ENCODE peak calls at places on chromosomes 2 and 18, in eight cellular contexts. One of them, this sample, is unnamed.

GRCh38 chr2:35960596-35960995 is 395.0 kb upstream of the CRIM1 start:
- DNase-seq in activated T-helper 9 cell treated with anti-CD3 and anti-CD28 coated beads, Interleukin-2, amount 50 U/mL, for 16 hours: no peak
- DNase-seq in astrocyte of the spinal cord: no peak
- DNase-seq in progenitor cell of endocrine pancreas: no peak
- DNase-seq in GM18507: no peak
- DNase-seq in KBM-7: no peak
- DNase-seq in T-cell: no peak
- DNase-seq in bronchial epithelial cell: no peak
- DNase-seq in this sample: no peak

GRCh38 chr18:40867452-40867851 is 1087.6 kb upstream of the PIK3C3 start:
- DNase-seq in activated T-helper 9 cell treated with anti-CD3 and anti-CD28 coated beads, Interleukin-2, amount 50 U/mL, for 16 hours: no peak
- DNase-seq in astrocyte of the spinal cord: peak
- DNase-seq in progenitor cell of endocrine pancreas: no peak
- DNase-seq in GM18507: no peak
- DNase-seq in KBM-7: no peak
- DNase-seq in T-cell: no peak
- DNase-seq in bronchial epithelial cell: peak
- DNase-seq in this sample: no peak

GRCh38 chr18:77271720-77272481 is 22.3 kb downstream of the GALR1 start:
- DNase-seq in activated T-helper 9 cell treated with anti-CD3 and anti-CD28 coated beads, Interleukin-2, amount 50 U/mL, for 16 hours: no peak
- DNase-seq in astrocyte of the spinal cord: peak
- DNase-seq in progenitor cell of endocrine pancreas: no peak
- DNase-seq in GM18507: no peak
- DNase-seq in KBM-7: no peak
- DNase-seq in T-cell: no peak
- DNase-seq in bronchial epithelial cell: peak
- DNase-seq in this sample: no peak

GRCh38 chr2:212465456-212465855 is 73.1 kb downstream of the ERBB4 start:
- DNase-seq in activated T-helper 9 cell treated with anti-CD3 and anti-CD28 coated beads, Interleukin-2, amount 50 U/mL, for 16 hours: no peak
- DNase-seq in astrocyte of the spinal cord: no peak
- DNase-seq in progenitor cell of endocrine pancreas: no peak
- DNase-seq in GM18507: no peak
- DNase-seq in KBM-7: no peak
- DNase-seq in T-cell: no peak
- DNase-seq in bronchial epithelial cell: no peak
- DNase-seq in this sample: no peak

GRCh38 chr2:134354611-134355010 is 100.7 kb downstream of the MGAT5 start:
- DNase-seq in activated T-helper 9 cell treated with anti-CD3 and anti-CD28 coated beads, Interleukin-2, amount 50 U/mL, for 16 hours: no peak
- DNase-seq in astrocyte of the spinal cord: no peak
- DNase-seq in progenitor cell of endocrine pancreas: no peak
- DNase-seq in GM18507: no peak
- DNase-seq in KBM-7: no peak
- DNase-seq in T-cell: no peak
- DNase-seq in bronchial epithelial cell: no peak
- DNase-seq in this sample: no peak

GRCh38 chr2:106257830-106258229 is 63.7 kb upstream of the UXS1 start:
- DNase-seq in activated T-helper 9 cell treated with anti-CD3 and anti-CD28 coated beads, Interleukin-2, amount 50 U/mL, for 16 hours: no peak
- DNase-seq in astrocyte of the spinal cord: no peak
- DNase-seq in progenitor cell of endocrine pancreas: no peak
- DNase-seq in GM18507: no peak
- DNase-seq in KBM-7: no peak
- DNase-seq in T-cell: no peak
- DNase-seq in bronchial epithelial cell: no peak
- DNase-seq in this sample: no peak

GRCh38 chr2:215358312-215358845 is 46.5 kb downstream of the ATIC start:
- DNase-seq in activated T-helper 9 cell treated with anti-CD3 and anti-CD28 coated beads, Interleukin-2, amount 50 U/mL, for 16 hours: no peak
- DNase-seq in astrocyte of the spinal cord: peak
- DNase-seq in progenitor cell of endocrine pancreas: no peak
- DNase-seq in GM18507: no peak
- DNase-seq in KBM-7: no peak
- DNase-seq in T-cell: no peak
- DNase-seq in bronchial epithelial cell: no peak
- DNase-seq in this sample: no peak

GRCh38 chr18:26185267-26185666 is 41.0 kb upstream of the TAF4B start:
- DNase-seq in activated T-helper 9 cell treated with anti-CD3 and anti-CD28 coated beads, Interleukin-2, amount 50 U/mL, for 16 hours: no peak
- DNase-seq in astrocyte of the spinal cord: no peak
- DNase-seq in progenitor cell of endocrine pancreas: no peak
- DNase-seq in GM18507: no peak
- DNase-seq in KBM-7: no peak
- DNase-seq in T-cell: no peak
- DNase-seq in bronchial epithelial cell: peak
- DNase-seq in this sample: no peak

GRCh38 chr2:11975373-11975772 is 228.9 kb downstream of the LPIN1 start:
- DNase-seq in activated T-helper 9 cell treated with anti-CD3 and anti-CD28 coated beads, Interleukin-2, amount 50 U/mL, for 16 hours: no peak
- DNase-seq in astrocyte of the spinal cord: no peak
- DNase-seq in progenitor cell of endocrine pancreas: no peak
- DNase-seq in GM18507: no peak
- DNase-seq in KBM-7: no peak
- DNase-seq in T-cell: no peak
- DNase-seq in bronchial epithelial cell: no peak
- DNase-seq in this sample: no peak

GRCh38 chr2:233811087-233811486 is 33.0 kb downstream of the MROH2A start:
- DNase-seq in activated T-helper 9 cell treated with anti-CD3 and anti-CD28 coated beads, Interleukin-2, amount 50 U/mL, for 16 hours: no peak
- DNase-seq in astrocyte of the spinal cord: no peak
- DNase-seq in progenitor cell of endocrine pancreas: no peak
- DNase-seq in GM18507: no peak
- DNase-seq in KBM-7: no peak
- DNase-seq in T-cell: no peak
- DNase-seq in bronchial epithelial cell: no peak
- DNase-seq in this sample: no peak

GRCh38 chr2:118850171-118850900 is 2.9 kb upstream of the EN1 start:
- DNase-seq in activated T-helper 9 cell treated with anti-CD3 and anti-CD28 coated beads, Interleukin-2, amount 50 U/mL, for 16 hours: no peak
- DNase-seq in astrocyte of the spinal cord: no peak
- DNase-seq in progenitor cell of endocrine pancreas: no peak
- DNase-seq in GM18507: no peak
- DNase-seq in KBM-7: no peak
- DNase-seq in T-cell: no peak
- DNase-seq in bronchial epithelial cell: no peak
- DNase-seq in this sample: no peak

GRCh38 chr2:190533175-190533967 is 1.2 kb downstream of the NEMP2 start:
- DNase-seq in activated T-helper 9 cell treated with anti-CD3 and anti-CD28 coated beads, Interleukin-2, amount 50 U/mL, for 16 hours: no peak
- DNase-seq in astrocyte of the spinal cord: no peak
- DNase-seq in progenitor cell of endocrine pancreas: no peak
- DNase-seq in GM18507: no peak
- DNase-seq in KBM-7: peak
- DNase-seq in T-cell: no peak
- DNase-seq in bronchial epithelial cell: no peak
- DNase-seq in this sample: no peak

GRCh38 chr2:165064743-165065142 is 109.4 kb upstream of the SLC38A11 start:
- DNase-seq in activated T-helper 9 cell treated with anti-CD3 and anti-CD28 coated beads, Interleukin-2, amount 50 U/mL, for 16 hours: no peak
- DNase-seq in astrocyte of the spinal cord: no peak
- DNase-seq in progenitor cell of endocrine pancreas: no peak
- DNase-seq in GM18507: no peak
- DNase-seq in KBM-7: no peak
- DNase-seq in T-cell: no peak
- DNase-seq in bronchial epithelial cell: peak
- DNase-seq in this sample: no peak

GRCh38 chr2:10777111-10777841 is 35.3 kb downstream of the PDIA6 start:
- DNase-seq in activated T-helper 9 cell treated with anti-CD3 and anti-CD28 coated beads, Interleukin-2, amount 50 U/mL, for 16 hours: no peak
- DNase-seq in astrocyte of the spinal cord: no peak
- DNase-seq in progenitor cell of endocrine pancreas: no peak
- DNase-seq in GM18507: no peak
- DNase-seq in KBM-7: no peak
- DNase-seq in T-cell: no peak
- DNase-seq in bronchial epithelial cell: no peak
- DNase-seq in this sample: no peak

GRCh38 chr2:214410918-214411554 is at the start of gene VWC2L:
- DNase-seq in activated T-helper 9 cell treated with anti-CD3 and anti-CD28 coated beads, Interleukin-2, amount 50 U/mL, for 16 hours: no peak
- DNase-seq in astrocyte of the spinal cord: peak
- DNase-seq in progenitor cell of endocrine pancreas: peak
- DNase-seq in GM18507: no peak
- DNase-seq in KBM-7: peak
- DNase-seq in T-cell: no peak
- DNase-seq in bronchial epithelial cell: peak
- DNase-seq in this sample: peak

This sample was measured in type B pancreatic cell.